ENCODE peak calls at places on chromosomes 4 and X, in nine cellular contexts. S, N, T, I, O, C, E, R and V are unnamed samples.

GRCh38 chrX:16671005-16671404 is 21.0 kb downstream of the S100G start:
- DNase-seq in S (no peak), N (peak), T (peak), I (peak), O (no peak), C (no peak), E (peak), R (peak), V (no peak)

GRCh38 chr4:112112590-112113170 is 32.6 kb upstream of the FAM241A start:
- DNase-seq in S (no peak), N (no peak), T (peak), I (no peak), O (no peak), C (no peak), E (no peak), R (no peak), V (no peak)

GRCh38 chr4:154073107-154073817 is 284.4 kb upstream of the SFRP2 start:
- DNase-seq in S (no peak), N (peak), T (no peak), I (no peak), O (no peak), C (no peak), E (peak), R (no peak), V (no peak)

GRCh38 chr4:106315476-106315967 is 487 bp downstream of the TBCK start:
- DNase-seq in S (no peak), N (peak), T (no peak), I (no peak), O (no peak), C (peak), E (no peak), R (no peak), V (no peak)

GRCh38 chr4:6499241-6499605 is 26.8 kb upstream of the PPP2R2C start:
- DNase-seq in S (no peak), N (no peak), T (no peak), I (no peak), O (no peak), C (no peak), E (no peak), R (no peak), V (peak)

GRCh38 chr4:140238353-140239041 is 84.5 kb upstream of the MAML3 start:
- DNase-seq in S (peak), N (peak), T (peak), I (peak), O (peak), C (no peak), E (no peak), R (no peak), V (no peak)

GRCh38 chr4:74473155-74473811 is 28.3 kb downstream of the AREG start:
- DNase-seq in S (no peak), N (peak), T (no peak), I (no peak), O (no peak), C (no peak), E (no peak), R (no peak), V (no peak)

GRCh38 chr4:81142744-81143143 is 72.3 kb downstream of the PRKG2 start:
- DNase-seq in S (no peak), N (no peak), T (peak), I (no peak), O (peak), C (no peak), E (no peak), R (no peak), V (no peak)

GRCh38 chrX:45850197-45850774 is 649.6 kb upstream of the DIPK2B start:
- DNase-seq in S (no peak), N (peak), T (no peak), I (peak), O (no peak), C (peak), E (peak), R (peak), V (peak)

GRCh38 chr4:65381648-65382047 is 288.6 kb downstream of the EPHA5 start:
- DNase-seq in S (no peak), N (no peak), T (no peak), I (no peak), O (no peak), C (no peak), E (no peak), R (no peak), V (no peak)

GRCh38 chrX:151713859-151714258 is 2.0 kb upstream of the FATE1 start:
- DNase-seq in S (no peak), N (peak), T (peak), I (peak), O (no peak), C (no peak), E (peak), R (no peak), V (no peak)

GRCh38 chr4:122458625-122459024 is 2.1 kb upstream of the IL2 start:
- DNase-seq in S (no peak), N (peak), T (no peak), I (peak), O (no peak), C (peak), E (peak), R (peak), V (peak)

GRCh38 chr4:47525154-47525819 is 40.2 kb downstream of the ATP10D start:
- DNase-seq in S (no peak), N (peak), T (no peak), I (no peak), O (no peak), C (no peak), E (no peak), R (no peak), V (no peak)

GRCh38 chr4:133068083-133068482 is 81.0 kb upstream of the PCDH10 start:
- DNase-seq in S (no peak), N (no peak), T (no peak), I (no peak), O (no peak), C (no peak), E (no peak), R (no peak), V (no peak)

GRCh38 chrX:2774776-2775175 is 22.9 kb downstream of the XG start:
- DNase-seq in S (no peak), N (no peak), T (no peak), I (no peak), O (no peak), C (no peak), E (no peak), R (no peak), V (no peak)

GRCh38 chr4:52836653-52837052 is 25.5 kb upstream of the RASL11B start:
- DNase-seq in S (no peak), N (peak), T (no peak), I (no peak), O (no peak), C (no peak), E (no peak), R (no peak), V (no peak)